ENCODE peak calls at places on chromosomes 11 and 22, in four cellular contexts. V is stimulated activated CD8-positive, alpha-beta memory T cell treated with anti-CD3 and anti-CD28 coated beads, Interleukin-2, amount 100 ng/mL, for 1 hour; J is ecto neural progenitor cell; L is DND-41. E is an unnamed sample.

GRCh38 chr11:23079382-23079813 is 219.1 kb upstream of the CCDC179 start:
- DNase-seq in L (no peak), J (no peak), V (no peak), E (no peak)

GRCh38 chr11:116180806-116181600 is 591.8 kb downstream of the BUD13 start:
- DNase-seq in J (no peak), L (no peak), V (no peak), E (no peak)

GRCh38 chr11:121291896-121292502 is 572 bp upstream of the SC5D start:
- DNase-seq in V (no peak), J (no peak), L (no peak), E (no peak)

GRCh38 chr11:11179239-11179638 is 173.8 kb downstream of the CSNK2A3 start:
- DNase-seq in J (no peak), V (no peak), L (no peak), E (no peak)

GRCh38 chr11:96748639-96749370 is 359.0 kb downstream of the JRKL start:
- DNase-seq in L (no peak), V (no peak), J (no peak), E (no peak)

GRCh38 chr11:94171693-94172440 is 43.2 kb downstream of the PANX1 start:
- DNase-seq in L (peak; percentile 43), J (peak; percentile 69), V (no peak), E (peak; percentile 81)

GRCh38 chr22:20792966-20793332 is 19.0 kb downstream of the SERPIND1 start:
- DNase-seq in L (no peak), J (no peak), V (no peak), E (no peak)

GRCh38 chr11:5369793-5370192 is 13.8 kb upstream of the OR51M1 start:
- DNase-seq in J (no peak), V (no peak), L (no peak), E (no peak)

GRCh38 chr11:114115406-114116054 is 56.0 kb downstream of the ZBTB16 start:
- DNase-seq in V (no peak), J (peak; percentile 56), L (no peak), E (no peak)

GRCh38 chr22:46934746-46935491 is 172.5 kb downstream of the TBC1D22A start:
- DNase-seq in J (no peak), V (no peak), L (no peak), E (no peak)

GRCh38 chr22:31206896-31207687 is 5.0 kb upstream of the LIMK2 start:
- DNase-seq in L (no peak), V (no peak), J (no peak), E (no peak)

GRCh38 chr11:132054822-132055221 is 684.4 kb downstream of the NTM start:
- DNase-seq in V (no peak), L (no peak), J (no peak), E (no peak)

GRCh38 chr11:93842461-93842860 is 8.0 kb downstream of the VSTM5 start:
- DNase-seq in V (no peak), L (no peak), J (no peak), E (no peak)

GRCh38 chr22:31680764-31681624 is 19.0 kb upstream of the PISD start:
- DNase-seq in J (no peak), V (no peak), L (no peak), E (no peak)

GRCh38 chr11:91956711-91957110 is 267.9 kb upstream of the FAT3 start:
- DNase-seq in L (no peak), V (no peak), J (no peak), E (no peak)

GRCh38 chr22:47356433-47357011 is 594.1 kb downstream of the TBC1D22A start:
- DNase-seq in J (peak; percentile 13), L (no peak), V (no peak), E (no peak)

GRCh38 chr11:126862664-126863247 is 137.8 kb downstream of the KIRREL3 start:
- DNase-seq in L (peak; percentile 73), J (no peak), V (no peak), E (no peak)

GRCh38 chr11:27977031-27977430 is 130.9 kb downstream of the KIF18A start:
- DNase-seq in L (no peak), V (no peak), J (no peak), E (no peak)

GRCh38 chr11:134050541-134051383 is 18.1 kb upstream of the JAM3 start:
- DNase-seq in V (peak; percentile 59), J (peak; percentile 84), L (peak; percentile 78), E (no peak)

GRCh38 chr11:60345489-60345888 is 18.4 kb downstream of the MS4A6E start:
- DNase-seq in L (peak; percentile 33), V (no peak), J (no peak), E (no peak)

GRCh38 chr11:121318848-121319834 is 26.6 kb downstream of the SC5D start:
- DNase-seq in J (no peak), V (no peak), L (peak; percentile 61), E (no peak)

GRCh38 chr11:61477126-61477525 is 31.4 kb upstream of the LRRC10B start:
- DNase-seq in V (no peak), L (no peak), J (no peak), E (no peak)

GRCh38 chr11:65808744-65809341 is 22.0 kb downstream of the OVOL1 start:
- DNase-seq in L (no peak), V (no peak), J (no peak), E (no peak)

GRCh38 chr22:46749682-46750529 is 11.9 kb upstream of the CERK start:
- DNase-seq in L (no peak), J (no peak), V (no peak), E (no peak)

GRCh38 chr11:6576471-6577373 is 26.7 kb downstream of the RRP8 start:
- DNase-seq in V (no peak), J (no peak), L (peak; percentile 26), E (peak; percentile 83)

GRCh38 chr11:117842131-117842941 is 17.8 kb upstream of the FXYD2 start:
- DNase-seq in J (peak; percentile 43), L (no peak), V (no peak), E (no peak)

GRCh38 chr11:86559311-86559945 is 113.0 kb downstream of the ME3 start:
- DNase-seq in V (no peak), L (no peak), J (no peak), E (peak; percentile 77)

GRCh38 chr11:129779342-129779741 is 36.3 kb upstream of the TMEM45B start:
- DNase-seq in L (no peak), J (no peak), V (no peak), E (no peak)